ENCODE peak calls at places on chromosomes 5 and 9, in five cellular contexts. L is A549, H is HepG2, U is GM12878, C is K562. Y is an unnamed sample.

GRCh38 chr5:159061186-159061796 is 38.4 kb downstream of the EBF1 start:
- DNase-seq in L (no peak), H (no peak), U (no peak), C (peak; percentile 8), Y (peak; percentile 45)

GRCh38 chr9:1005043-1005667 is 28.7 kb downstream of the DMRT3 start:
- DNase-seq in L (peak; percentile 67), H (peak; percentile 47), U (peak; percentile 53), C (peak; percentile 7), Y (peak; percentile 52)

GRCh38 chr5:2802693-2803365 is 51.4 kb upstream of the IRX2 start:
- DNase-seq in L (no peak), H (peak; percentile 3), U (no peak), C (no peak), Y (no peak)

GRCh38 chr9:107720511-107720910 is 230.9 kb upstream of the KLF4 start:
- DNase-seq in L (no peak), H (no peak), U (no peak), C (no peak), Y (no peak)

GRCh38 chr5:112420111-112420864 is 1.2 kb upstream of the EPB41L4A start:
- DNase-seq in L (peak; percentile 83), H (peak; percentile 41), U (peak; percentile 9), C (peak; percentile 67), Y (peak; percentile 88)

GRCh38 chr9:36142510-36143161 is 6.1 kb downstream of the GLIPR2 start:
- DNase-seq in L (no peak), H (no peak), U (no peak), C (peak; percentile 71), Y (no peak)

GRCh38 chr9:2017459-2018161 is 2.5 kb downstream of the SMARCA2 start:
- DNase-seq in L (peak; percentile 76), H (peak; percentile 20), U (no peak), C (peak; percentile 47), Y (peak; percentile 67)

GRCh38 chr9:114180701-114181582 is 25.6 kb downstream of the COL27A1 start:
- DNase-seq in L (no peak), H (no peak), U (no peak), C (no peak), Y (peak; percentile 50)

GRCh38 chr5:68239485-68239884 is 23.9 kb downstream of the PIK3R1 start:
- DNase-seq in L (no peak), H (peak; percentile 94), U (no peak), C (no peak), Y (peak; percentile 60)

GRCh38 chr5:133431326-133431725 is 181.0 kb downstream of the FSTL4 start:
- DNase-seq in L (no peak), H (no peak), U (no peak), C (no peak), Y (no peak)

GRCh38 chr5:112687306-112687705 is 50.4 kb upstream of the APC start:
- DNase-seq in L (no peak), H (no peak), U (no peak), C (no peak), Y (no peak)

GRCh38 chr5:71706906-71707305 is 12.2 kb upstream of the CARTPT start:
- DNase-seq in L (no peak), H (peak; percentile 39), U (no peak), C (no peak), Y (no peak)

GRCh38 chr9:105333811-105334210 is 89.4 kb downstream of the SLC44A1 start:
- DNase-seq in L (no peak), H (no peak), U (no peak), C (no peak), Y (no peak)
- TF ChIP-seq MAX in L (no peak), H (no peak), U (no peak), C (no peak), Y (no peak)

GRCh38 chr9:128094950-128095544 is 27.0 kb downstream of the SLC25A25 start:
- DNase-seq in L (no peak), H (no peak), U (no peak), C (no peak), Y (no peak)

GRCh38 chr9:128098017-128098935 is 29.3 kb downstream of the PTGES2 start:
- DNase-seq in L (peak; percentile 93), H (peak; percentile 98), U (no peak), C (peak; percentile 73), Y (peak; percentile 96)

GRCh38 chr9:128097156-128098016 is 29.4 kb downstream of the SLC25A25 start:
- DNase-seq in L (no peak), H (no peak), U (no peak), C (no peak), Y (no peak)

GRCh38 chr9:128094166-128094949 is 26.3 kb downstream of the SLC25A25 start:
- DNase-seq in L (peak; percentile 94), H (no peak), U (no peak), C (peak; percentile 86), Y (peak; percentile 98)

GRCh38 chr9:128096614-128097013 is 28.6 kb downstream of the SLC25A25 start:
- DNase-seq in L (no peak), H (no peak), U (no peak), C (peak; percentile 22), Y (no peak)
- H3K4me1 ChIP-seq in L (peaks cover 50% of the 10 kb centered on the region), H (peaks cover 69% of the 10 kb centered on the region), U (peaks cover 25% of the 10 kb centered on the region), C (peaks cover 83% of the 10 kb centered on the region), Y (peaks cover 52% of the 10 kb centered on the region)

GRCh38 chr9:92275541-92275940 is 18.0 kb downstream of the IARS1 start:
- DNase-seq in L (peak; percentile 22), H (no peak), U (no peak), C (no peak), Y (no peak)

GRCh38 chr9:92270511-92270910 is 23.0 kb downstream of the IARS1 start:
- DNase-seq in L (no peak), H (no peak), U (no peak), C (no peak), Y (no peak)

GRCh38 chr9:92279302-92279701 is 14.2 kb downstream of the IARS1 start:
- DNase-seq in L (no peak), H (no peak), U (no peak), C (no peak), Y (no peak)

GRCh38 chr9:92278117-92278516 is 15.4 kb downstream of the IARS1 start:
- DNase-seq in L (no peak), H (no peak), U (no peak), C (no peak), Y (no peak)

DNA sequence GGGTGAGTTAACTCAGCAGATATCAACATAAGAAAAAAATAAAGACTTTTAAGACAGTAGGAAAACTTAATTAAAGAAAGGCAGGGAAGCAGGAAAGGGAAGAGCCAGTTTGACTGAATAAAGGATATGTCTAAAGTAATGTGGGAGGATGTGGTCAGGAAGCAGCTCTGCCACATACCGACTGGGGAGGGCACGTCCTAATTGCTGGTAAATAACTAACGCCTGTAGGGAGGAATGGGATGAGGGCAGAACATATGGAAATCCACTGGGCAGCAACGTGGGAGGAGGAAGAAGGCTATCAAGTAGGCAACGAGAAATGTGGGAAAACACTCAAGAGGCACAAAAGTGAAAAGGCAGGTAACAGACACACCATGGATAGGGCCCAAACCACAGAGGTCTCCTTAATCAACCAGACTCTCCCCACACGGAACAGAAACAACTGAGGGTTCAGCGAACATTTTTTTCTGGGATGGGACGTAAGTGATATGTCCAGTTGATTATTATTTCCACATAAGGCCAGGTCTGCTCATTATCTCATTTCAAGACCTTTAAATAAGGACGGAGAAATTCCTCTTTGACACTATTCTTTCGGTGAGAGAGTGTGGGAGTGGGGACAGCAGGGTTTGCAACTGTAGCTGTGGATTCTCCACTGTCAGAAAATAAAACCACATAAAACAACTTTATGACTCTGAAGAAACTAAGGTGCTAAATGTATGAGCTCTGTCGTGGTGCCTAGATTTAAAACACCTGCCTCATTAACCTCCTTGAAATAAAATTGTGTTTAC is 17.1 kb downstream of the IARS1 start:
- DNase-seq in L (no peak), H (no peak), U (no peak), C (no peak), Y (no peak)
- TF ChIP-seq MYC in L (no peak), H (no peak), U (no peak), C (no peak), Y (no peak)

GRCh38 chr9:70498866-70499265 is 84.4 kb upstream of the KLF9 start:
- DNase-seq in L (no peak), H (no peak), U (no peak), C (no peak), Y (no peak)
- TF ChIP-seq MAX in L (no peak), H (no peak), U (no peak), C (no peak), Y (no peak)

GRCh38 chr5:173537228-173537627 is 79.2 kb downstream of the BOD1 start:
- DNase-seq in L (no peak), H (no peak), U (no peak), C (no peak), Y (no peak)

GRCh38 chr5:173534664-173535063 is 81.8 kb downstream of the BOD1 start:
- DNase-seq in L (no peak), H (no peak), U (no peak), C (no peak), Y (no peak)

GRCh38 chr5:173535166-173535975 is 81.1 kb downstream of the BOD1 start:
- DNase-seq in L (no peak), H (no peak), U (no peak), C (no peak), Y (no peak)

GRCh38 chr5:173538018-173538417 is 78.4 kb downstream of the BOD1 start:
- DNase-seq in L (no peak), H (no peak), U (no peak), C (no peak), Y (no peak)

DNA sequence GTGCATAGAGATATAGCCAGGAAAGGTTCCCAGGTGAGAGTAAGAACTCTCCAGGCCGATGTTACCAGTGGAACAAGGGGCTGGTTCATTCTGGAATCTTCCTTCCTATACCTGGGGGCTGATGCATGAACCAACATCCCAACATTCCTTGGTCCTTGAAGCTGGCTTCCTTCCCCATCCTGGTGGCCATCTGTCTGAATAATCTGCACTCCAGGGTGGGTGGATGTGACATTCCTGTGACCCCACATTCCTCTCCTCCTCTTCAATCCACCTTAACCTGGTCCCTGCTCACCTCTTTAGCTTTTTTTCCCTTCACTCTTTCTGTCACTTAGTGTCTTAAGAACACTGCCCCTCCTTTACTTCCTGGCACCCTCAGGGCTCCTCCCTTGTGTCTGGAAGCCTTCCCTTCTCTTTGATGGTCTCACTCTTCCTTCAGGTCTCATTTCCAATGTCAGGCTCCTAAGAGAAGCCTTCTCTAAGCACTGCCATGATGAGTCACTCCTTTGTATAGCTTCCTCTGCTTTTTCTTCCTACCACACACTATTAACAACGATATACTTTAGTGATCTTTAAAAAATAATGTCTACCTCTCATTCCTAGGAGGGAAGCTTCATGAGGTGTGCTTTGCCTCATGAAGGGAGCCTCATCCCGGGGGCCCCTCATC is 80.3 kb downstream of the BOD1 start:
- DNase-seq in L (no peak), H (no peak), U (no peak), C (no peak), Y (no peak)
- H3K4me1 ChIP-seq in L (no peaks in the 10 kb centered on the region), H (no peaks in the 10 kb centered on the region), U (peaks cover 28% of the 10 kb centered on the region), C (no peaks in the 10 kb centered on the region), Y (no peaks in the 10 kb centered on the region)

DNA sequence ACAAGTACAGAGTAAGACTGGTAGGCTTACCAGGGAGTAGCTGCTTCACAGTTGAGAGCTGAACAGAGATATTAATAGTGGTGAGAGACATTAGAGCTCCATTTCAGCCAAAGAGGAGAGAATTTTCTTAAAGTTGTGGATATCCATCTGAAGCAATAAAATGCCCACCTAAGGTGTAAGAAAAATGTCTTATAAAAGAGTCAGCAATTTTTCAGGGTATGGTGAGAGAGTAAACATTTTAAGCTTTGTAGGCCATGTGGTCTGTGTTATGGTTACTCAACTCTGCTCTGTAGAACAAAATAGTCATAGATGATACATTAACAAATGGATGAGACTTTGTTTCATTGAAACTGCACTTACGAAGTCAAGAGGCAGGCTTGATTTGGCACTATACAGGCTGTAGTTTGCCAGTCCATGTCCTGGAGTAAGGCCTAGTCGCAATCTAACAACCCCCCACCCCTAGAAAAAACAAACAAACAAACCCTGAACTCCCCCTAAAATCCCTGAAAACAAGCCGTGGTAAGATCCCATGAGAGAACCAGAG is 945.4 kb upstream of the SEMA6A start:
- DNase-seq in L (no peak), H (no peak), U (no peak), C (no peak), Y (no peak)
- TF ChIP-seq MYC in L (no peak), H (no peak), U (no peak), C (no peak), Y (no peak)